ENCODE peak calls at places on chromosomes 16 and 17, in six cellular contexts. H, W, C, J, Q and Y are unnamed samples.

GRCh38 chr17:33459078-33459940 is 166.2 kb upstream of the ASIC2 start:
- DNase-seq in C (peak; percentile 13), J (peak; percentile 63), H (no peak), W (peak; percentile 31), Q (no peak), Y (no peak)

GRCh38 chr16:79644977-79645667 is 44.6 kb upstream of the MAF start:
- DNase-seq in W (no peak), J (no peak), Q (peak; percentile 77), C (no peak), H (no peak), Y (no peak)

GRCh38 chr17:70031341-70031740 is 43.7 kb upstream of the KCNJ16 start:
- DNase-seq in J (no peak), C (no peak), W (no peak), H (no peak), Q (no peak), Y (no peak)

GRCh38 chr16:19068237-19068815 is 912 bp downstream of the COQ7 start:
- DNase-seq in W (no peak), Q (no peak), C (no peak), J (no peak), H (no peak), Y (no peak)

GRCh38 chr16:66948034-66948821 is 12.8 kb upstream of the CES3 start:
- DNase-seq in H (no peak), J (no peak), C (no peak), Q (peak; percentile 73), W (no peak), Y (no peak)

GRCh38 chr17:48439875-48440505 is 10.0 kb upstream of the SKAP1 start:
- DNase-seq in C (no peak), Q (no peak), W (no peak), J (no peak), H (no peak), Y (peak; percentile 56)

GRCh38 chr17:61487161-61487654 is 35.0 kb downstream of the TBX4 start:
- DNase-seq in C (no peak), Q (no peak), J (no peak), H (no peak), W (no peak), Y (no peak)

GRCh38 chr16:8581923-8582580 is 8.3 kb downstream of the TMEM114 start:
- DNase-seq in C (no peak), W (no peak), J (no peak), Q (no peak), H (no peak), Y (no peak)

GRCh38 chr17:49793309-49793708 is 4.8 kb downstream of the KAT7 start:
- DNase-seq in W (no peak), H (no peak), C (no peak), J (no peak), Q (no peak), Y (no peak)

GRCh38 chr17:75637561-75637960 is 4.3 kb downstream of the SMIM5 start:
- DNase-seq in H (no peak), Q (no peak), W (no peak), C (no peak), J (no peak), Y (no peak)

GRCh38 chr16:24896439-24896838 is 50.7 kb downstream of the SLC5A11 start:
- DNase-seq in W (no peak), H (no peak), J (no peak), C (no peak), Q (no peak), Y (no peak)

GRCh38 chr16:88901718-88902337 is 35.4 kb upstream of the PABPN1L start:
- DNase-seq in W (peak; percentile 46), C (no peak), Q (no peak), J (peak; percentile 60), H (no peak), Y (no peak)

GRCh38 chr16:72908362-72908838 is 139.5 kb downstream of the ZFHX3 start:
- DNase-seq in H (no peak), W (no peak), C (no peak), Q (peak; percentile 16), J (no peak), Y (no peak)

GRCh38 chr17:82031885-82032627 is 578 bp downstream of the RAC3 start:
- DNase-seq in Q (peak; percentile 60), H (no peak), C (peak; percentile 71), J (peak; percentile 91), W (peak; percentile 78), Y (no peak)

GRCh38 chr16:23754594-23755483 is at the start of gene CHP2:
- DNase-seq in H (no peak), Q (peak; percentile 42), C (peak; percentile 27), W (peak; percentile 45), J (peak; percentile 58), Y (no peak)

GRCh38 chr16:89033796-89034572 is 57.0 kb upstream of the CBFA2T3 start:
- DNase-seq in Q (no peak), W (no peak), J (no peak), C (no peak), H (no peak), Y (no peak)

GRCh38 chr17:12927541-12928425 is 90.0 kb downstream of the ELAC2 start:
- DNase-seq in H (no peak), J (no peak), Q (no peak), W (no peak), C (no peak), Y (no peak)

GRCh38 chr16:20102021-20102420 is 28.3 kb upstream of the GPR139 start:
- DNase-seq in J (no peak), H (no peak), Q (no peak), W (no peak), C (no peak), Y (no peak)

GRCh38 chr17:65417406-65418221 is 143.8 kb downstream of the AXIN2 start:
- DNase-seq in J (no peak), H (no peak), Q (no peak), W (no peak), C (no peak), Y (no peak)

GRCh38 chr16:89827383-89828198 is 684 bp upstream of the SPIRE2 start:
- DNase-seq in W (peak; percentile 63), C (no peak), H (no peak), J (peak; percentile 58), Q (peak; percentile 51), Y (no peak)

GRCh38 chr17:52030096-52030495 is 128.4 kb downstream of the CA10 start:
- DNase-seq in J (no peak), W (no peak), Q (no peak), C (no peak), H (no peak), Y (no peak)

GRCh38 chr16:5604770-5605169 is 507.2 kb upstream of the EEF2KMT start:
- DNase-seq in C (no peak), J (no peak), Q (no peak), H (no peak), W (no peak), Y (no peak)
- TF ChIP-seq CTCF in C (no peak), J (peak; percentile 67), Q (no peak), H (no peak), W (no peak), Y (no peak)

GRCh38 chr16:28823719-28824547 is 1.1 kb downstream of the ATXN2L start:
- DNase-seq in J (peak; percentile 98), Q (peak; percentile 99), C (peak; percentile 97), W (peak; percentile 98), H (peak; percentile 94), Y (peak; percentile 94)

GRCh38 chr16:28822520-28823290 is at the start of gene ATXN2L:
- DNase-seq in Q (peak; percentile 97), J (peak; percentile 86), H (peak; percentile 78), W (peak; percentile 82), C (peak; percentile 95), Y (peak; percentile 93)

GRCh38 chr16:28824548-28824973 is 1.8 kb downstream of the ATXN2L start:
- DNase-seq in J (no peak), H (no peak), C (no peak), W (no peak), Q (no peak), Y (no peak)

GRCh38 chr16:28821874-28822519 is 802 bp upstream of the ATXN2L start:
- DNase-seq in J (no peak), H (no peak), C (no peak), W (no peak), Q (no peak), Y (no peak)

DNA sequence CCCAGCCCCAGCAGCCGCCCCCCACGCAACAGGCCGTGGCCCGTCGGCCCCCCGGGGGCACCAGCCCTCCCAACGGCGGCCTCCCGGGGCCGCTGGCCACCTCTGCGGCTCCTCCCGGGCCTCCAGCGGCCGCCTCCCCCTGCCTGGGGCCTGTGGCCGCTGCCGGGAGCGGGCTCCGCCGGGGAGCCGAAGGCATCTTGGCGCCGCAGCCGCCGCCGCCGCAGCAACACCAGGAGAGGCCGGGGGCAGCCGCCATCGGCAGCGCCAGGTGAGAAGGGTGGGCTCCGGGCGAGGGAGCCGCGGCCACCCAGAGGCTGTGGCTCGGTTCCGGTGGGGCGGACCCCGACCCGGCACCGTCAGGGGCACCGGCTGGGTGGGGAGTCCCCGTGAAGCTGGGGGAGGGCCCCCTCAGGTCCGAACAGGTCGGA is 506 bp downstream of the ATXN2L start:
- DNase-seq in C (no peak), Q (no peak), J (no peak), W (peak; percentile 32), H (no peak), Y (no peak)
- TF ChIP-seq CTCF in C (no peak), Q (no peak), J (no peak), W (no peak), H (no peak), Y (no peak)

DNA sequence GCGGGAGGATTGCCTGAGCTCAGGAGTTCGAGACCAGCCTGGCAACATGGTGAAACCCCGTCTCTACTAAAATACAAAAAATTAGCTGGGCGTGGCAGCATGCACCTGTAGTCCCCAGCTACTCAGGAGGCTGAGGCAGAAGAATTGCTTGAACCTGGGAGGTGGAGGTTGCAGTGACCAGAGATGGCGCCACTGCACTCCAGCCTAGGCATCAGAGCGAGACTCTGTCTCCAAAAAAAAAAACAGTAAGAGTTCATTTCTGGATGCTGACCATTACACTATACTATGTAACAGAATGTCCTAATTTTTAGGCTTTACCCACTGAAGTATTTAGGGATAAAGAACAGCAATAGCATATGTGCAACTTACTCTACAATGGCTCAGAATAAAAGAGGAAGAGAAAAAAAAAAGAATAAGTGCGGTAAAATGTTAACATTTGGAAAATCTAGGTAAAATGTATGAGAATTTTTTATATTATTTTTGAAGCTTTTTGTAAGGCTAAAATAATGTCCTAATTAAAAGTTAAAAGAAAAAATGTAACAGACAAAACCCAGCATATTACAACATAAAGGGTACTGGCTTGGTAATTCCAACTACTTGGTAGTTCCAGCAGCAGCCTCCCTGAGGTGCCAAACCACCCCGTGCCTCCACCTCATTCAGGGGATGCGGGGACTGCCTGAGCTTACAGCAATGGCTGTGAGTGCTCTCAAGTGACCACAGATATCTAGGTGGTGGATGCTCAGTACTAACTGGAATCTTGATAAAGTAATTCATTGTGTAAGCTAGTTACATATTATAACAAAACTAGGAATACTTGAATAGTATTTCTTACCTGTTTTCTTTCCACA is 10.9 kb downstream of the COPS3 start:
- DNase-seq in Q (peak; percentile 11), H (no peak), C (no peak), J (peak; percentile 60), W (peak; percentile 50), Y (no peak)
- TF ChIP-seq CTCF in Q (peak; percentile 33), H (no peak), C (peak; percentile 32), J (peak; percentile 79), W (peak; percentile 37), Y (peak; percentile 37)

DNA sequence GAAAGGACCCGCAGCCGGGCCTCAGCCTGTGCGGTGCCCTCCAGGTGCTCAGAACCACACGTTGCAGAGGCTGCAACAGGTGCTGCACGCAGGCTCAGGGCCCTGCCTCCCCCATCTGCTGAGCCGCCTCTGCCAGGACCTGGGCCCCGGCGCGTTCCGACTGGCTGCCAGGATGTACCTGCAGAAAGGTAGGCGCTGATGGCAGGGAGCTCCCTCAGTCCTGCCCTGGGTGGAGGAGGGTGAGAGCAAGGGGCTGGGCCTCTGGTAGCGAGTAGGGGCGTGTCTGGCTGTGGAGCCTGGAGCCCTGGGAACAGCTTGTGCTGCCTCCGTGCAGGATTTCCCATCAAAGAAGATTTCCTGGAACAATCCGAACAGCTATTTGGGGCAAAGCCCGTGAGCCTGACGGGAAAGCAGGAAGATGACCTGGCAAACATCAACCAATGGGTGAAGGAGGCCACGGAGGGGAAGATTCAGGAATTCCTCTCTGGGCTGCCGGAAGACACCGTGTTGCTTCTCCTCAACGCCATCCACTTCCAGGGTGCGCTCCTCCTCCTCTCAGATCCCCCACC is 4.4 kb downstream of the SERPINF2 start:
- DNase-seq in W (no peak), J (peak; percentile 84), H (no peak), C (no peak), Q (peak; percentile 89), Y (no peak)
- TF ChIP-seq CTCF in W (no peak), J (no peak), H (no peak), C (no peak), Q (no peak), Y (no peak)